ENCODE peak calls at places on chromosomes 7 and 10, in ten cellular contexts. C is astrocyte of the cerebellum, M is LoVo, F is C1 segment of cervical spinal cord, K is glutamatergic neuron, P is AG09309, X is RPMI7951, W is cerebellum, Q is T1000, I is non-pigmented ciliary epithelial cell. T is an unnamed sample.

GRCh38 chr7:128201067-128201689 is 39.9 kb upstream of the LEP start:
- DNase-seq in W (no peak), X (no peak), I (no peak), F (no peak), C (no peak), P (no peak), Q (no peak), M (no peak), K (peak; percentile 59), T (no peak)

GRCh38 chr10:3452234-3452633 is 279.7 kb upstream of the PITRM1 start:
- DNase-seq in W (no peak), M (no peak), Q (no peak), C (peak; percentile 94), I (peak; percentile 96), X (peak; percentile 99), K (no peak), F (no peak), P (peak; percentile 82), T (peak; percentile 94)

GRCh38 chr7:113918946-113919345 is at the start of gene PPP1R3A:
- DNase-seq in M (no peak), X (no peak), C (no peak), F (no peak), P (no peak), K (no peak), W (no peak), Q (no peak), I (no peak), T (no peak)

GRCh38 chr10:17563452-17563851 is 53.7 kb downstream of the HACD1 start:
- DNase-seq in F (no peak), X (no peak), W (no peak), I (no peak), M (no peak), Q (no peak), K (no peak), C (no peak), P (no peak), T (no peak)

GRCh38 chr7:152624218-152624617 is 51.7 kb downstream of the XRCC2 start:
- DNase-seq in F (no peak), C (no peak), I (no peak), K (no peak), W (no peak), P (no peak), Q (no peak), X (no peak), M (no peak), T (no peak)

GRCh38 chr10:97333601-97334369 is 744 bp downstream of the FRAT2 start:
- DNase-seq in Q (no peak), F (no peak), K (peak; percentile 58), P (no peak), W (no peak), C (no peak), I (no peak), M (no peak), X (peak; percentile 63), T (no peak)

GRCh38 chr10:11024596-11024995 is 6.9 kb downstream of the CELF2 start:
- DNase-seq in I (no peak), P (no peak), W (no peak), X (no peak), Q (no peak), F (no peak), M (no peak), K (no peak), C (no peak), T (no peak)

GRCh38 chr7:115015619-115016018 is 93.7 kb downstream of the MDFIC start:
- DNase-seq in M (no peak), P (no peak), Q (no peak), K (no peak), W (no peak), I (peak; percentile 54), C (no peak), F (no peak), X (no peak), T (no peak)

GRCh38 chr10:95605163-95605562 is 44.0 kb upstream of the SORBS1 start:
- DNase-seq in Q (no peak), F (no peak), X (no peak), P (no peak), I (no peak), M (no peak), K (no peak), W (no peak), C (no peak), T (no peak)

GRCh38 chr7:30182186-30182585 is 47.4 kb downstream of the MTURN start:
- DNase-seq in P (no peak), F (no peak), X (no peak), I (no peak), C (no peak), Q (no peak), M (no peak), W (peak; percentile 88), K (no peak), T (no peak)

GRCh38 chr10:24849537-24850299 is 102.7 kb downstream of the PRTFDC1 start:
- DNase-seq in C (peak; percentile 58), M (peak; percentile 75), X (peak; percentile 68), Q (no peak), K (no peak), F (no peak), P (no peak), I (no peak), W (no peak), T (no peak)

GRCh38 chr7:33961948-33962347 is 56.6 kb downstream of the BMPER start:
- DNase-seq in Q (no peak), P (peak; percentile 63), F (no peak), I (no peak), C (no peak), W (no peak), M (no peak), X (no peak), K (no peak), T (no peak)

GRCh38 chr7:123096434-123096833 is 100.9 kb upstream of the TAS2R16 start:
- DNase-seq in W (peak; percentile 8), I (no peak), C (no peak), P (no peak), K (no peak), X (no peak), F (no peak), M (no peak), Q (no peak), T (no peak)

GRCh38 chr7:2873686-2874551 is 29.8 kb upstream of the GNA12 start:
- DNase-seq in K (no peak), C (peak; percentile 92), Q (peak; percentile 72), M (peak; percentile 41), F (no peak), X (peak; percentile 97), I (peak; percentile 88), W (no peak), P (peak; percentile 63), T (no peak)

GRCh38 chr10:31186225-31187010 is 132.6 kb upstream of the ZEB1 start:
- DNase-seq in C (peak; percentile 19), I (no peak), P (no peak), W (no peak), Q (no peak), X (peak; percentile 66), K (no peak), M (no peak), F (no peak), T (no peak)

GRCh38 chr7:2055956-2056355 is 176.8 kb downstream of the MAD1L1 start:
- DNase-seq in W (no peak), F (no peak), X (no peak), Q (no peak), P (no peak), K (no peak), C (no peak), I (no peak), M (no peak), T (no peak)

GRCh38 chr7:98800996-98801395 is 68.8 kb downstream of the TMEM130 start:
- DNase-seq in Q (no peak), X (no peak), K (no peak), W (no peak), F (no peak), M (no peak), C (no peak), P (no peak), I (no peak), T (no peak)

GRCh38 chr10:62924344-62924748 is 108.2 kb upstream of the EGR2 start:
- DNase-seq in Q (no peak), X (no peak), K (no peak), W (no peak), M (no peak), C (no peak), F (no peak), I (no peak), P (no peak), T (no peak)

GRCh38 chr10:44963772-44964633 is 4.4 kb downstream of the RASSF4 start:
- DNase-seq in X (peak; percentile 78), I (no peak), Q (no peak), C (no peak), K (peak; percentile 89), P (no peak), M (no peak), W (peak; percentile 77), F (peak; percentile 99), T (no peak)

GRCh38 chr10:124648738-124649137 is 95.4 kb downstream of the FAM53B start:
- DNase-seq in W (no peak), C (peak; percentile 56), M (no peak), Q (no peak), K (no peak), I (peak; percentile 65), X (peak; percentile 74), F (peak; percentile 69), P (peak; percentile 8), T (peak; percentile 71)

T was measured in smooth muscle cell of the brain vasculature.